ENCODE peak calls at places on chromosomes 3 and 15, in seven cellular contexts. S, C, O, F, W, E and M are unnamed samples.

GRCh38 chr3:57805674-57806073 is 49.6 kb downstream of the SLMAP start:
- DNase-seq in S (peak), C (no peak), O (peak), F (no peak), W (peak), E (peak), M (peak)

GRCh38 chr3:179682681-179683080 is 29.8 kb downstream of the USP13 start:
- DNase-seq in S (no peak), C (no peak), O (no peak), F (no peak), W (no peak), E (no peak), M (no peak)

GRCh38 chr15:98667521-98668179 is 19.3 kb downstream of the IGF1R start:
- DNase-seq in S (no peak), C (no peak), O (no peak), F (no peak), W (no peak), E (no peak), M (peak)

GRCh38 chr3:190433626-190434025 is 16.1 kb downstream of the TMEM207 start:
- DNase-seq in S (no peak), C (no peak), O (no peak), F (no peak), W (no peak), E (no peak), M (no peak)

GRCh38 chr15:65369651-65370050 is 8.2 kb downstream of the IGDCC3 start:
- DNase-seq in S (no peak), C (no peak), O (no peak), F (no peak), W (no peak), E (no peak), M (no peak)

GRCh38 chr3:151675858-151676615 is 57.7 kb upstream of the AADACL2 start:
- DNase-seq in S (no peak), C (no peak), O (peak), F (no peak), W (peak), E (no peak), M (no peak)

GRCh38 chr3:42503957-42504333 is 1.5 kb downstream of the VIPR1 start:
- DNase-seq in S (no peak), C (no peak), O (no peak), F (peak), W (no peak), E (no peak), M (no peak)

GRCh38 chr3:126474498-126475410 is 937 bp downstream of the ZXDC start:
- DNase-seq in S (peak), C (peak), O (peak), F (peak), W (peak), E (peak), M (peak)

GRCh38 chr15:34358367-34358766 is 8.6 kb downstream of the LPCAT4 start:
- DNase-seq in S (peak), C (no peak), O (peak), F (no peak), W (no peak), E (no peak), M (peak)

GRCh38 chr3:107404727-107405519 is 27.7 kb downstream of the CCDC54 start:
- DNase-seq in S (no peak), C (no peak), O (peak), F (no peak), W (peak), E (peak), M (peak)

GRCh38 chr3:54733079-54733478 is 194.8 kb downstream of the LRTM1 start:
- DNase-seq in S (no peak), C (no peak), O (no peak), F (no peak), W (no peak), E (no peak), M (no peak)

GRCh38 chr3:128935922-128936321 is 56.5 kb downstream of the ACAD9 start:
- DNase-seq in S (no peak), C (no peak), O (no peak), F (no peak), W (no peak), E (no peak), M (no peak)

GRCh38 chr3:59535791-59536221 is 486.0 kb upstream of the CFAP20DC start:
- DNase-seq in S (no peak), C (no peak), O (peak), F (no peak), W (peak), E (peak), M (peak)

GRCh38 chr3:161371441-161372320 is at the start of gene SPTSSB:
- DNase-seq in S (peak), C (peak), O (peak), F (peak), W (no peak), E (peak), M (peak)

GRCh38 chr3:87287025-87287424 is 10.6 kb upstream of the POU1F1 start:
- DNase-seq in S (no peak), C (no peak), O (peak), F (no peak), W (peak), E (peak), M (peak)

GRCh38 chr3:169694117-169694516 is 30.6 kb upstream of the MECOM start:
- DNase-seq in S (no peak), C (no peak), O (peak), F (no peak), W (peak), E (no peak), M (peak)

GRCh38 chr3:38146504-38146903 is 8.0 kb downstream of the MYD88 start:
- DNase-seq in S (no peak), C (no peak), O (no peak), F (no peak), W (no peak), E (no peak), M (no peak)

GRCh38 chr3:132911741-132912415 is 126.3 kb upstream of the TMEM108 start:
- DNase-seq in S (no peak), C (no peak), O (peak), F (no peak), W (peak), E (peak), M (no peak)

GRCh38 chr3:57758686-57759085 is 2.6 kb downstream of the SLMAP start:
- DNase-seq in S (no peak), C (no peak), O (peak), F (no peak), W (peak), E (peak), M (no peak)

GRCh38 chr3:197026481-197026866 is 3.1 kb downstream of the MELTF start:
- DNase-seq in S (no peak), C (no peak), O (no peak), F (no peak), W (no peak), E (no peak), M (no peak)

GRCh38 chr3:168511428-168512014 is 415.8 kb upstream of the GOLIM4 start:
- DNase-seq in S (no peak), C (peak), O (peak), F (no peak), W (peak), E (peak), M (peak)

GRCh38 chr3:196872316-196872715 is 4.6 kb downstream of the SENP5 start:
- DNase-seq in S (no peak), C (no peak), O (no peak), F (no peak), W (no peak), E (peak), M (no peak)

GRCh38 chr3:173744479-173744878 is 346.9 kb downstream of the NLGN1 start:
- DNase-seq in S (no peak), C (no peak), O (no peak), F (no peak), W (no peak), E (no peak), M (no peak)

GRCh38 chr3:15979490-15979889 is 181.7 kb upstream of the ANKRD28 start:
- DNase-seq in S (no peak), C (no peak), O (no peak), F (no peak), W (peak), E (peak), M (peak)

GRCh38 chr3:33729993-33730392 is 11.9 kb upstream of the CLASP2 start:
- DNase-seq in S (no peak), C (no peak), O (no peak), F (no peak), W (no peak), E (no peak), M (no peak)

GRCh38 chr3:30078736-30079135 is 527.7 kb upstream of the TGFBR2 start:
- DNase-seq in S (no peak), C (no peak), O (no peak), F (no peak), W (no peak), E (no peak), M (peak)

GRCh38 chr3:102181202-102181920 is 253.5 kb upstream of the ZPLD1 start:
- DNase-seq in S (no peak), C (no peak), O (peak), F (no peak), W (peak), E (peak), M (no peak)

GRCh38 chr3:55343486-55344357 is 143.4 kb downstream of the WNT5A start:
- DNase-seq in S (no peak), C (no peak), O (peak), F (no peak), W (peak), E (peak), M (no peak)

GRCh38 chr3:71064976-71065763 is 518.4 kb downstream of the FOXP1 start:
- DNase-seq in S (peak), C (no peak), O (peak), F (peak), W (peak), E (no peak), M (no peak)

GRCh38 chr3:5428607-5429516 is 241.4 kb downstream of the EDEM1 start:
- DNase-seq in S (no peak), C (peak), O (no peak), F (no peak), W (no peak), E (peak), M (peak)

DNA sequence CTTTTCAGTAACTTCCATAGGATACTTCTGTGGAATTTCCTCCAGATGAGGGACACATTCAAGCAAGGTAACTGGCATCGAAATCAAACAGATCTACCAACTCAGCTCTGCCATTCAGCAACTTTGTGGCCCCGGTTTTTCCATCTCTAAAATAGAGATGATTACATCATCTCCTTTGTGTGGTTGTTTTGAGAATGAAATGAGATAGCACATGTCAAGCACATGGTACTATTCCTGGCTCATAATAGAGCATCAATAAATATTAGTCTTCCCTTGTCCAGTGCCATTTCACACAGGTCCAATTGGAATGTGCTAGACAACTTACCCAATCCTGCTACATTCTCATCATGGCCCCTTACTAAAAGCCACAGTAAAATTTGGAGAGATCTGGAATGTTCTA is 24.2 kb upstream of the TM4SF4 start:
- DNase-seq in S (no peak), C (no peak), O (no peak), F (no peak), W (peak), E (no peak), M (no peak)
- H3K4me3 ChIP-seq in S (no peak), C (no peak), O (no peak), F (no peak), W (no peak), E (no peak), M (no peak)

GRCh38 chr3:40042752-40043443 is 233.5 kb downstream of the MYRIP start:
- DNase-seq in S (no peak), C (no peak), O (peak), F (no peak), W (peak), E (peak), M (peak)
- TF ChIP-seq CTCF in S (no peak), C (no peak), O (no peak), F (no peak), W (no peak), E (no peak), M (no peak)

GRCh38 chr15:82871577-82872484 is 62.4 kb downstream of the WHAMM start:
- DNase-seq in S (no peak), C (no peak), O (no peak), F (peak), W (no peak), E (no peak), M (no peak)
- H3K4me3 ChIP-seq in S (no peak), C (no peak), O (no peak), F (no peak), W (no peak), E (no peak), M (no peak)

GRCh38 chr15:82186161-82186560 is 76.4 kb downstream of the EFL1 start:
- DNase-seq in S (no peak), C (no peak), O (no peak), F (no peak), W (no peak), E (no peak), M (no peak)

GRCh38 chr15:82184776-82185175 is 77.8 kb downstream of the EFL1 start:
- DNase-seq in S (no peak), C (no peak), O (no peak), F (no peak), W (no peak), E (no peak), M (no peak)

GRCh38 chr15:82184355-82184754 is 78.2 kb downstream of the EFL1 start:
- DNase-seq in S (no peak), C (no peak), O (no peak), F (no peak), W (no peak), E (no peak), M (no peak)

GRCh38 chr15:82186748-82187415 is 75.7 kb downstream of the EFL1 start:
- DNase-seq in S (no peak), C (peak), O (no peak), F (no peak), W (no peak), E (no peak), M (no peak)

GRCh38 chr15:82183121-82184031 is 79.2 kb downstream of the EFL1 start:
- DNase-seq in S (no peak), C (no peak), O (peak), F (no peak), W (peak), E (peak), M (no peak)
- TF ChIP-seq CTCF in S (no peak), C (no peak), O (no peak), F (no peak), W (no peak), E (no peak), M (no peak)

GRCh38 chr3:63911395-63911900 is 735 bp downstream of the SCAANT1 start:
- DNase-seq in S (no peak), C (no peak), O (no peak), F (no peak), W (peak), E (no peak), M (no peak)

GRCh38 chr3:63914312-63914711 is 2.1 kb upstream of the SCAANT1 start:
- DNase-seq in S (no peak), C (no peak), O (peak), F (peak), W (peak), E (no peak), M (peak)

GRCh38 chr3:63911901-63912767 is at the start of gene SCAANT1:
- DNase-seq in S (peak), C (peak), O (peak), F (peak), W (peak), E (peak), M (peak)

GRCh38 chr3:63910873-63911272 is 1.3 kb downstream of the SCAANT1 start:
- DNase-seq in S (no peak), C (no peak), O (peak), F (no peak), W (peak), E (no peak), M (peak)

GRCh38 chr3:63912768-63913588 is 795 bp upstream of the SCAANT1 start:
- DNase-seq in S (peak), C (no peak), O (peak), F (peak), W (peak), E (peak), M (peak)
- H3K4me3 ChIP-seq in S (peak), C (peak), O (peak), F (peak), W (peak), E (peak), M (peak)

DNA sequence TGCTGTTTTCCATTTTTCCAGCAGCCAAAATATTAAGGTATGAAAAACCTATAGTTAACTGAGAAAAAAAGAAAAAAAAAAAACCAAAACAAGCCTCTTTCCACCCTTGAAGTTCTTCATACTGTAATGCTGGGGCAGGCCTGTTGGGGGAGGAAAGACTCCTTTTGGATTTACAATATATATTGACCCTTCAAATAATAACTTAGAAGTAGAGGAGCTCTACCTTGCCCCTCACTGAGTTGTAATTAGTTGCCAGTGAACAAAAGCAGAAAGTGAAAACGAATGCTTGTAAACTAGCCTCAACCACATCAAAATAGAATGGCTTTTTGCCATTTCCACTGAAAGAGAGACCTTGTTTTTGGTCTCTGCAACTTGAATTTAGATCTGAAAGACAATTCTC is 326.6 kb downstream of the NR2F2 start:
- DNase-seq in S (no peak), C (no peak), O (no peak), F (no peak), W (no peak), E (no peak), M (no peak)
- TF ChIP-seq CTCF in S (no peak), C (no peak), O (no peak), F (no peak), W (no peak), E (no peak), M (no peak)

GRCh38 chr3:69999191-70000027 is at the start of gene SAMMSON:
- DNase-seq in S (no peak), C (no peak), O (peak), F (no peak), W (peak), E (peak), M (peak)
- H3K4me3 ChIP-seq in S (peak), C (no peak), O (peak), F (peak), W (peak), E (peak), M (no peak)

DNA sequence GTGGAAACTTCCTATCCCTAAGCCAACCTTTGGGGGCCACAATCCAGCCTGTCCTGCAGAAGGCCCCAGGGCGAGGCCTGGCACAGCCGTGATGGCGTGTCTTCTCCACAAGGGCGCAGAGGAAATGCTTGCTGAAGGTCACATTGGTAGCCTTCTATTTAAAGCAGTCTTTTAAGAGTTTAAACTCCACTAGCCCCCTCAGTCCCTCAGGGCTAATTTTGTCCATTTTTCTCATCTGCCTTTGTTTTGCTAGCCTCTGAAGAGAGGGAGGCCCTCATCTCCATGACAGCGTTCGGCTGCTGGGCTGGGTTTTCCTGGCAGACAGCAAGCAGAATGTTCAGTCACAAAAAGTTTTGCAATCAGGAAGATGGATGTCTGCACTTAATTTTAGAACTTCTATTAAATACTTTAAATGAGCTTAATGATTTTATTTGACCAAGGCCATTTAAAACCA is 40.8 kb downstream of the RARB start:
- DNase-seq in S (no peak), C (no peak), O (peak), F (no peak), W (peak), E (peak), M (peak)
- TF ChIP-seq CTCF in S (no peak), C (no peak), O (peak), F (no peak), W (peak), E (peak), M (peak)

GRCh38 chr15:63371297-63371918 is 10.2 kb downstream of the CA12 start:
- DNase-seq in S (no peak), C (no peak), O (peak), F (no peak), W (peak), E (peak), M (peak)
- H3K4me3 ChIP-seq in S (peak), C (no peak), O (peak), F (no peak), W (peak), E (no peak), M (no peak)